ENCODE peak calls at places on chromosomes 2 and 18, in four cellular contexts. One of them, this sample, is unnamed.

GRCh38 chr2:84971799-84972790 is 1.1 kb downstream of the KCMF1 start:
- DNase-seq in naive thymus-derived CD8-positive, alpha-beta T cell: peak; percentile 71
- DNase-seq in trophoblast cell: peak; percentile 27
- DNase-seq in fibroblast of pulmonary artery: peak; percentile 37
- DNase-seq in this sample: peak; percentile 54

GRCh38 chr2:200189964-200190363 is 116.5 kb upstream of the SPATS2L start:
- DNase-seq in naive thymus-derived CD8-positive, alpha-beta T cell: no peak
- DNase-seq in trophoblast cell: no peak
- DNase-seq in fibroblast of pulmonary artery: no peak
- DNase-seq in this sample: no peak

GRCh38 chr2:6723865-6724571 is 141.7 kb downstream of the CMPK2 start:
- DNase-seq in naive thymus-derived CD8-positive, alpha-beta T cell: no peak
- DNase-seq in trophoblast cell: peak; percentile 86
- DNase-seq in fibroblast of pulmonary artery: no peak
- DNase-seq in this sample: no peak

GRCh38 chr18:59470627-59471121 is 111.6 kb upstream of the LMAN1 start:
- DNase-seq in naive thymus-derived CD8-positive, alpha-beta T cell: no peak
- DNase-seq in trophoblast cell: no peak
- DNase-seq in fibroblast of pulmonary artery: no peak
- DNase-seq in this sample: no peak

GRCh38 chr18:74661008-74661407 is 63.3 kb downstream of the ZNF407 start:
- DNase-seq in naive thymus-derived CD8-positive, alpha-beta T cell: no peak
- DNase-seq in trophoblast cell: no peak
- DNase-seq in fibroblast of pulmonary artery: no peak
- DNase-seq in this sample: no peak

GRCh38 chr2:236764716-236765115 is 195.1 kb downstream of the ACKR3 start:
- DNase-seq in naive thymus-derived CD8-positive, alpha-beta T cell: no peak
- DNase-seq in trophoblast cell: no peak
- DNase-seq in fibroblast of pulmonary artery: no peak
- DNase-seq in this sample: no peak

GRCh38 chr18:11178951-11179549 is 29.7 kb upstream of the PIEZO2 start:
- DNase-seq in naive thymus-derived CD8-positive, alpha-beta T cell: no peak
- DNase-seq in trophoblast cell: no peak
- DNase-seq in fibroblast of pulmonary artery: peak; percentile 28
- DNase-seq in this sample: no peak

GRCh38 chr2:225367482-225367881 is 32.0 kb upstream of the NYAP2 start:
- DNase-seq in naive thymus-derived CD8-positive, alpha-beta T cell: no peak
- DNase-seq in trophoblast cell: no peak
- DNase-seq in fibroblast of pulmonary artery: no peak
- DNase-seq in this sample: no peak

GRCh38 chr18:57008001-57008686 is 138.7 kb upstream of the BOD1L2 start:
- DNase-seq in naive thymus-derived CD8-positive, alpha-beta T cell: no peak
- DNase-seq in trophoblast cell: no peak
- DNase-seq in fibroblast of pulmonary artery: no peak
- DNase-seq in this sample: no peak

GRCh38 chr18:5986257-5986909 is 91.1 kb upstream of the TMEM200C start:
- DNase-seq in naive thymus-derived CD8-positive, alpha-beta T cell: no peak
- DNase-seq in trophoblast cell: no peak
- DNase-seq in fibroblast of pulmonary artery: no peak
- DNase-seq in this sample: no peak

GRCh38 chr2:150192701-150193100 is 294.8 kb downstream of the RND3 start:
- DNase-seq in naive thymus-derived CD8-positive, alpha-beta T cell: no peak
- DNase-seq in trophoblast cell: no peak
- DNase-seq in fibroblast of pulmonary artery: no peak
- DNase-seq in this sample: no peak

GRCh38 chr2:121897335-121897970 is 142.0 kb downstream of the TSN start:
- DNase-seq in naive thymus-derived CD8-positive, alpha-beta T cell: no peak
- DNase-seq in trophoblast cell: peak; percentile 15
- DNase-seq in fibroblast of pulmonary artery: peak; percentile 57
- DNase-seq in this sample: no peak

This sample was measured in CD4-positive, CD25-positive, alpha-beta regulatory T cell.